ENCODE peak calls at places on chromosomes 4 and X, in seven cellular contexts. P, Z, K, B, Q, F and R are unnamed samples.

GRCh38 chr4:95267081-95267480 is 281.7 kb downstream of the UNC5C start:
- DNase-seq in Q (peak; percentile 43), F (no peak), P (no peak), K (no peak), Z (no peak), B (no peak), R (no peak)

GRCh38 chr4:26263165-26263564 is 57.6 kb upstream of the RBPJ start:
- DNase-seq in Q (no peak), K (no peak), B (no peak), F (no peak), P (no peak), Z (peak; percentile 16), R (no peak)

GRCh38 chr4:88002786-88003185 is 4.6 kb upstream of the PKD2 start:
- DNase-seq in B (no peak), F (no peak), Z (no peak), P (no peak), K (no peak), Q (peak; percentile 17), R (no peak)

GRCh38 chr4:158652920-158653319 is 18.8 kb downstream of the C4orf46 start:
- DNase-seq in P (no peak), Z (no peak), K (no peak), F (no peak), B (no peak), Q (no peak), R (no peak)

GRCh38 chr4:159273126-159273438 is 170.2 kb downstream of the RAPGEF2 start:
- DNase-seq in B (no peak), Z (no peak), F (no peak), Q (no peak), K (no peak), P (peak; percentile 1), R (no peak)

GRCh38 chrX:46953597-46953996 is 41.4 kb downstream of the JADE3 start:
- DNase-seq in B (no peak), P (no peak), F (no peak), Z (no peak), Q (peak; percentile 20), K (no peak), R (no peak)

GRCh38 chrX:96889726-96890125 is 6.0 kb downstream of the RPA4 start:
- DNase-seq in B (no peak), P (no peak), Q (no peak), Z (no peak), K (no peak), F (no peak), R (no peak)

GRCh38 chr4:10198365-10198764 is 81.8 kb upstream of the WDR1 start:
- DNase-seq in Q (no peak), F (no peak), P (no peak), B (no peak), Z (no peak), K (no peak), R (no peak)

GRCh38 chr4:165207431-165208321 is at the start of gene KLHL2:
- DNase-seq in P (peak; percentile 36), Z (peak; percentile 91), F (peak; percentile 78), Q (peak; percentile 68), B (peak; percentile 62), K (peak; percentile 52), R (peak; percentile 94)

GRCh38 chr4:8010618-8011017 is 71.0 kb upstream of the AFAP1 start:
- DNase-seq in B (no peak), K (no peak), F (no peak), P (peak; percentile 95), Q (peak; percentile 61), Z (peak; percentile 81), R (peak; percentile 87)

GRCh38 chrX:104419211-104419610 is 146.8 kb upstream of the IL1RAPL2 start:
- DNase-seq in B (no peak), P (no peak), Z (peak; percentile 11), Q (peak; percentile 9), K (no peak), F (no peak), R (no peak)

GRCh38 chr4:31467781-31468180 is 747.6 kb downstream of the PCDH7 start:
- DNase-seq in B (no peak), Z (no peak), P (no peak), K (no peak), F (no peak), Q (peak; percentile 16), R (no peak)

GRCh38 chr4:100146756-100147155 is 43.5 kb downstream of the DDIT4L start:
- DNase-seq in Q (no peak), F (no peak), K (no peak), P (no peak), Z (no peak), B (no peak), R (no peak)

GRCh38 chr4:38917481-38918025 is 49.9 kb downstream of the FAM114A1 start:
- DNase-seq in F (no peak), P (no peak), K (no peak), Q (peak; percentile 35), B (no peak), Z (no peak), R (no peak)

GRCh38 chr4:123092603-123093002 is 170.2 kb upstream of the NUDT6 start:
- DNase-seq in Z (no peak), Q (no peak), P (no peak), B (no peak), K (no peak), F (no peak), R (no peak)

GRCh38 chr4:2991243-2991642 is 27.9 kb downstream of the GRK4 start:
- DNase-seq in Q (no peak), P (no peak), K (no peak), F (no peak), B (no peak), Z (no peak), R (no peak)

GRCh38 chr4:132333723-132334045 is 815.4 kb upstream of the PCDH10 start:
- DNase-seq in B (no peak), F (no peak), Z (no peak), Q (peak; percentile 26), P (no peak), K (no peak), R (no peak)

GRCh38 chrX:65697915-65698796 is 30.7 kb downstream of the MSN start:
- DNase-seq in B (peak; percentile 12), P (no peak), F (peak; percentile 78), K (peak; percentile 70), Q (no peak), Z (no peak), R (peak; percentile 84)

GRCh38 chrX:140918398-140919043 is 83.9 kb upstream of the SPANXB1 start:
- DNase-seq in F (peak; percentile 1), Q (peak; percentile 73), B (no peak), P (peak; percentile 42), K (no peak), Z (peak; percentile 67), R (no peak)

GRCh38 chrX:36336746-36337145 is 417.2 kb downstream of the CFAP47 start:
- DNase-seq in K (no peak), Q (no peak), Z (no peak), P (no peak), B (no peak), F (no peak), R (no peak)

GRCh38 chr4:41281038-41281634 is 24.4 kb downstream of the UCHL1 start:
- DNase-seq in F (peak; percentile 4), Q (peak; percentile 78), P (peak; percentile 69), K (no peak), B (no peak), Z (peak; percentile 84), R (no peak)

GRCh38 chr4:139528377-139529005 is 27.5 kb downstream of the SETD7 start:
- DNase-seq in K (no peak), P (no peak), F (no peak), Q (peak; percentile 87), Z (peak; percentile 52), B (no peak), R (no peak)

GRCh38 chrX:150873616-150874015 is 24.9 kb downstream of the CD99L2 start:
- DNase-seq in Q (peak; percentile 35), B (no peak), F (peak; percentile 6), Z (no peak), P (no peak), K (no peak), R (no peak)

GRCh38 chr4:145619639-145619996 is 433 bp downstream of the MMAA start:
- DNase-seq in P (peak; percentile 72), Q (no peak), Z (peak; percentile 75), K (no peak), F (peak; percentile 60), B (no peak), R (peak; percentile 84)

GRCh38 chr4:26821677-26822503 is 38.8 kb upstream of the STIM2 start:
- DNase-seq in B (no peak), P (no peak), Z (peak; percentile 49), Q (no peak), F (no peak), K (no peak), R (no peak)

GRCh38 chr4:87527446-87528240 is 1.5 kb downstream of the SPARCL1 start:
- DNase-seq in Q (no peak), P (peak; percentile 29), K (no peak), B (no peak), Z (no peak), F (no peak), R (no peak)

GRCh38 chr4:35754047-35754446 is 490.3 kb downstream of the ARAP2 start:
- DNase-seq in K (no peak), F (no peak), P (no peak), B (no peak), Q (no peak), Z (no peak), R (no peak)

GRCh38 chr4:172601195-172601594 is 567.4 kb upstream of the GALNT7 start:
- DNase-seq in K (no peak), Q (peak; percentile 34), F (no peak), B (no peak), Z (no peak), P (no peak), R (no peak)

GRCh38 chrX:111917591-111917990 is 41.6 kb downstream of the TRPC5OS start:
- DNase-seq in K (no peak), Z (no peak), F (no peak), P (no peak), Q (no peak), B (no peak), R (no peak)

GRCh38 chr4:164997324-164997723 is 19.9 kb upstream of the TRIM61 start:
- DNase-seq in K (no peak), Z (no peak), P (no peak), B (no peak), F (no peak), Q (no peak), R (no peak)

GRCh38 chr4:25466966-25467697 is 90.1 kb downstream of the ANAPC4 start:
- DNase-seq in P (no peak), B (no peak), Z (no peak), F (no peak), Q (peak; percentile 30), K (no peak), R (no peak)

GRCh38 chr4:3317011-3317655 is 24.3 kb downstream of the RGS12 start:
- DNase-seq in P (no peak), Z (no peak), Q (no peak), K (no peak), B (no peak), F (no peak), R (peak; percentile 59)